ENCODE peak calls at places on chromosomes 11 and 22, in four cellular contexts. F is neural crest cell, I is natural killer cell, K is left cardiac atrium. A is an unnamed sample.
A peak's percentile ranks its signal among the peaks of the same experiment; 100 is the strongest.

GRCh38 chr11:66546368-66546965 is at the start of gene ACTN3:
- DNase-seq in K (peak; percentile 54), I (no peak), F (no peak), A (no peak)

GRCh38 chr11:35274909-35275807 is 136.2 kb downstream of the CD44 start:
- DNase-seq in I (no peak), F (no peak), K (peak; percentile 56), A (no peak)

GRCh38 chr11:109708184-109708583 is 286.2 kb downstream of the C11orf87 start:
- DNase-seq in I (no peak), K (no peak), F (no peak), A (no peak)

GRCh38 chr11:113477321-113477720 is 2.1 kb upstream of the DRD2 start:
- DNase-seq in I (no peak), K (no peak), F (no peak), A (no peak)

GRCh38 chr11:131579932-131580387 is 209.5 kb downstream of the NTM start:
- DNase-seq in K (no peak), I (no peak), F (peak; percentile 47), A (peak; percentile 20)

GRCh38 chr22:38180841-38181452 is 683 bp downstream of the PLA2G6 start:
- DNase-seq in K (no peak), F (no peak), I (no peak), A (no peak)

GRCh38 chr22:41910050-41910598 is 4.8 kb downstream of the SHISA8 start:
- DNase-seq in F (no peak), I (no peak), K (no peak), A (no peak)

GRCh38 chr11:85947431-85948272 is 92.5 kb downstream of the CCDC83 start:
- DNase-seq in F (no peak), K (no peak), I (no peak), A (no peak)

GRCh38 chr11:48005133-48005532 is 24.8 kb downstream of the PTPRJ start:
- DNase-seq in K (no peak), I (no peak), F (no peak), A (no peak)

GRCh38 chr11:45771194-45771941 is 33.6 kb upstream of the SLC35C1 start:
- DNase-seq in K (peak; percentile 67), F (peak; percentile 87), I (peak; percentile 64), A (peak; percentile 33)

GRCh38 chr11:75163917-75164316 is 13.0 kb downstream of the SLCO2B1 start:
- DNase-seq in I (no peak), K (no peak), F (no peak), A (no peak)

GRCh38 chr11:57453543-57454177 is 6.7 kb upstream of the RTN4RL2 start:
- DNase-seq in F (no peak), K (no peak), I (no peak), A (no peak)

GRCh38 chr22:19035474-19036228 is 86.6 kb downstream of the DGCR2 start:
- DNase-seq in I (no peak), F (no peak), K (no peak), A (no peak)

GRCh38 chr11:12167098-12167999 is 57.0 kb downstream of the MICAL2 start:
- DNase-seq in F (no peak), I (no peak), K (no peak), A (peak; percentile 38)

GRCh38 chr11:88555018-88555828 is 217.7 kb upstream of the CTSC start:
- DNase-seq in I (no peak), K (no peak), F (no peak), A (peak; percentile 73)

GRCh38 chr11:23974046-23974445 is 522.8 kb upstream of the LUZP2 start:
- DNase-seq in K (no peak), F (no peak), I (no peak), A (no peak)

GRCh38 chr22:38133331-38133730 is 22.8 kb upstream of the BAIAP2L2 start:
- DNase-seq in F (no peak), K (no peak), I (no peak), A (no peak)